ENCODE peak calls at places on chromosome 18, in seven cellular contexts. C, W, D, Y, F, L and Q are unnamed samples.

GRCh38 chr18:3510896-3511295 is 60.9 kb downstream of the TGIF1 start:
- DNase-seq in D (no peak), F (no peak), L (no peak), C (no peak), Y (no peak), W (no peak), Q (no peak)

GRCh38 chr18:50961974-50962373 is 5.9 kb upstream of the ELAC1 start:
- DNase-seq in L (no peak), W (no peak), F (no peak), D (no peak), Y (no peak), C (no peak), Q (no peak)

GRCh38 chr18:13611616-13612110 is 114.7 kb downstream of the FAM210A start:
- DNase-seq in W (peak), Y (peak), F (peak), D (no peak), C (no peak), L (no peak), Q (no peak)

GRCh38 chr18:2847341-2848144 is 737 bp downstream of the EMILIN2 start:
- DNase-seq in D (no peak), Y (no peak), W (peak), F (peak), L (peak), C (peak), Q (peak)

GRCh38 chr18:62610509-62611394 is 87.9 kb downstream of the ZCCHC2 start:
- DNase-seq in C (no peak), Y (no peak), W (no peak), D (no peak), L (no peak), F (no peak), Q (no peak)

GRCh38 chr18:31410716-31411483 is 34.3 kb downstream of the DSG4 start:
- DNase-seq in W (no peak), L (no peak), F (no peak), D (no peak), Y (no peak), C (no peak), Q (no peak)

GRCh38 chr18:77067315-77068061 is 65.1 kb downstream of the MBP start:
- DNase-seq in D (no peak), C (no peak), L (peak), F (peak), W (peak), Y (no peak), Q (no peak)

GRCh38 chr18:30675072-30675471 is 367.5 kb downstream of the DSC3 start:
- DNase-seq in F (no peak), L (no peak), Y (no peak), C (no peak), W (no peak), D (no peak), Q (no peak)

GRCh38 chr18:44733754-44734465 is 53.2 kb downstream of the SETBP1 start:
- DNase-seq in Y (no peak), L (no peak), F (no peak), D (no peak), C (no peak), W (no peak), Q (no peak)

GRCh38 chr18:76468345-76469275 is 26.4 kb downstream of the ZNF516 start:
- DNase-seq in F (peak), W (peak), C (no peak), Y (no peak), L (no peak), D (no peak), Q (no peak)

GRCh38 chr18:78528437-78529228 is 451.0 kb upstream of the SALL3 start:
- DNase-seq in L (no peak), D (no peak), Y (peak), C (no peak), F (no peak), W (no peak), Q (no peak)

GRCh38 chr18:46679846-46680598 is 23.0 kb upstream of the LOXHD1 start:
- DNase-seq in W (no peak), L (no peak), C (no peak), Y (no peak), F (no peak), D (no peak), Q (no peak)

GRCh38 chr18:57077786-57078552 is 68.9 kb upstream of the BOD1L2 start:
- DNase-seq in F (no peak), D (no peak), L (no peak), C (peak), W (no peak), Y (no peak), Q (peak)

GRCh38 chr18:23066504-23067039 is 68.7 kb upstream of the CABLES1 start:
- DNase-seq in F (no peak), L (no peak), C (no peak), Y (no peak), D (no peak), W (no peak), Q (no peak)

GRCh38 chr18:65415167-65415566 is 335.6 kb upstream of the CDH7 start:
- DNase-seq in W (no peak), C (no peak), F (no peak), D (no peak), L (no peak), Y (no peak), Q (no peak)

GRCh38 chr18:31688601-31689000 is 4.2 kb upstream of the B4GALT6 start:
- DNase-seq in Y (no peak), L (no peak), F (no peak), W (no peak), C (no peak), D (no peak), Q (no peak)

GRCh38 chr18:77209587-77209986 is 40.1 kb upstream of the GALR1 start:
- DNase-seq in W (no peak), F (peak), D (no peak), Y (no peak), C (no peak), L (no peak), Q (no peak)

GRCh38 chr18:12703714-12704113 is 872 bp downstream of the PSMG2 start:
- DNase-seq in Y (no peak), D (no peak), C (no peak), F (peak), W (no peak), L (no peak), Q (no peak)

GRCh38 chr18:44510376-44510775 is 170.3 kb upstream of the SETBP1 start:
- DNase-seq in F (peak), Y (no peak), L (no peak), W (no peak), C (no peak), D (no peak), Q (no peak)

GRCh38 chr18:9337875-9338274 is 3.3 kb downstream of the TWSG1 start:
- DNase-seq in L (no peak), F (peak), Y (no peak), W (no peak), D (no peak), C (peak), Q (peak)

GRCh38 chr18:51575171-51575570 is 377.7 kb upstream of the MEX3C start:
- DNase-seq in F (no peak), C (no peak), L (no peak), D (no peak), W (no peak), Y (no peak), Q (no peak)

GRCh38 chr18:70553245-70553960 is 264.6 kb downstream of the SOCS6 start:
- DNase-seq in L (no peak), D (no peak), Y (no peak), F (no peak), W (no peak), C (no peak), Q (no peak)

GRCh38 chr18:2396162-2396505 is 175.2 kb downstream of the METTL4 start:
- DNase-seq in L (no peak), C (no peak), W (no peak), F (no peak), Y (no peak), D (no peak), Q (no peak)

GRCh38 chr18:36311026-36311570 is 13.6 kb downstream of the FHOD3 start:
- DNase-seq in F (no peak), D (no peak), L (no peak), Y (peak), C (no peak), W (no peak), Q (no peak)

GRCh38 chr18:78174737-78175136 is 804.9 kb upstream of the SALL3 start:
- DNase-seq in L (no peak), D (peak), Y (no peak), F (no peak), C (no peak), W (no peak), Q (no peak)

GRCh38 chr18:12774982-12775381 is 72.1 kb downstream of the PSMG2 start:
- DNase-seq in F (no peak), D (no peak), W (no peak), C (no peak), Y (no peak), L (no peak), Q (no peak)

GRCh38 chr18:64936671-64937070 is 787.8 kb upstream of the LINC00305 start:
- DNase-seq in W (no peak), F (no peak), C (no peak), Y (no peak), L (no peak), D (no peak), Q (no peak)

GRCh38 chr18:44855681-44856080 is 175.0 kb downstream of the SETBP1 start:
- DNase-seq in D (no peak), L (no peak), C (no peak), Y (no peak), W (no peak), F (no peak), Q (no peak)

GRCh38 chr18:486929-487328 is 13.6 kb downstream of the COLEC12 start:
- DNase-seq in D (no peak), F (no peak), Y (no peak), L (no peak), W (no peak), C (no peak), Q (no peak)

GRCh38 chr18:67514901-67515540 is 1.5 kb downstream of the DSEL start:
- DNase-seq in C (no peak), L (no peak), W (no peak), Y (no peak), F (peak), D (no peak), Q (no peak)

GRCh38 chr18:74748809-74749208 is 151.1 kb downstream of the ZNF407 start:
- DNase-seq in F (no peak), D (no peak), L (no peak), C (no peak), W (no peak), Y (no peak), Q (no peak)

GRCh38 chr18:50610349-50610748 is 50.5 kb downstream of the MAPK4 start:
- DNase-seq in D (no peak), F (no peak), C (no peak), Y (no peak), L (no peak), W (no peak), Q (no peak)

GRCh38 chr18:35828591-35828990 is 143.9 kb upstream of the RMP24 start:
- DNase-seq in Y (no peak), F (no peak), L (no peak), C (no peak), D (no peak), W (no peak), Q (no peak)

GRCh38 chr18:21701621-21702020 is 3.0 kb downstream of the ABHD3 start:
- DNase-seq in F (no peak), W (no peak), D (no peak), Y (no peak), L (no peak), C (no peak), Q (no peak)

GRCh38 chr18:62814114-62814759 is 98.9 kb downstream of the PHLPP1 start:
- DNase-seq in C (no peak), D (no peak), W (no peak), L (no peak), Y (no peak), F (peak), Q (no peak)

GRCh38 chr18:64436111-64436510 is 287.2 kb upstream of the LINC00305 start:
- DNase-seq in C (no peak), L (no peak), W (no peak), F (no peak), Y (no peak), D (no peak), Q (no peak)

GRCh38 chr18:49335677-49336076 is 124.8 kb downstream of the DYM start:
- DNase-seq in D (no peak), Y (no peak), L (peak), F (no peak), C (no peak), W (no peak), Q (no peak)
- TF ChIP-seq CTCF in D (peak), Y (no peak), L (peak), F (no peak), C (no peak), W (no peak), Q (peak)

GRCh38 chr18:79935098-79935480 is 16.4 kb downstream of the SLC66A2 start:
- DNase-seq in F (no peak), C (no peak), W (peak), L (no peak), D (peak), Y (no peak), Q (no peak)

GRCh38 chr18:79935499-79935898 is 16.0 kb downstream of the SLC66A2 start:
- DNase-seq in Y (no peak), F (no peak), C (no peak), L (no peak), D (peak), W (peak), Q (no peak)

GRCh38 chr18:79932907-79933306 is 18.5 kb downstream of the SLC66A2 start:
- DNase-seq in Y (no peak), C (no peak), D (no peak), F (no peak), L (no peak), W (no peak), Q (no peak)

GRCh38 chr18:79934311-79935097 is 16.9 kb downstream of the SLC66A2 start:
- DNase-seq in D (peak), Y (no peak), F (no peak), W (peak), C (no peak), L (no peak), Q (no peak)

GRCh38 chr18:79933765-79934164 is 17.7 kb downstream of the SLC66A2 start:
- DNase-seq in W (peak), L (no peak), C (no peak), Y (no peak), F (peak), D (peak), Q (no peak)
- TF ChIP-seq CTCF in W (no peak), L (no peak), C (no peak), Y (no peak), F (no peak), D (peak), Q (no peak)

GRCh38 chr18:39271654-39272053 is 1706.1 kb upstream of the CELF4 start:
- DNase-seq in L (no peak), C (no peak), F (no peak), W (no peak), D (no peak), Y (no peak), Q (no peak)

GRCh38 chr18:39274535-39274934 is 1708.9 kb upstream of the CELF4 start:
- DNase-seq in D (no peak), W (no peak), L (no peak), F (peak), C (no peak), Y (no peak), Q (no peak)
- TF ChIP-seq CTCF in D (no peak), W (no peak), L (no peak), F (no peak), C (no peak), Y (no peak), Q (no peak)

GRCh38 chr18:28778706-28779105 is 601.8 kb upstream of the CDH2 start:
- DNase-seq in D (peak), L (no peak), Y (no peak), W (no peak), F (no peak), C (no peak), Q (no peak)
- TF ChIP-seq CTCF in D (no peak), L (no peak), Y (no peak), W (no peak), F (no peak), C (no peak), Q (no peak)